ENCODE peak calls at places on chromosomes 5 and 9, in ten cellular contexts. Q is iris pigment epithelial cell; X is activated T-cell treated with anti-CD3 and anti-CD28 coated beads, Interleukin-2, amount 50 U/mL, for 1 hour; B is NCI-H774; D is GM12892; J is effector memory CD4-positive, alpha-beta T cell; R is neural progenitor cell; I is ELF-1; F is CD4-positive, alpha-beta memory T cell; H is fibroblast of the aortic adventitia. A is an unnamed sample.

GRCh38 chr5:40367260-40367659 is 312.5 kb upstream of the PTGER4 start:
- DNase-seq in J (no peak), B (no peak), H (peak), R (no peak), Q (peak), X (no peak), F (peak), I (no peak), D (no peak), A (no peak)

GRCh38 chr9:130843049-130843908 is 8.2 kb downstream of the ABL1 start:
- DNase-seq in F (no peak), D (no peak), X (no peak), J (no peak), B (no peak), H (no peak), R (no peak), Q (no peak), I (no peak), A (no peak)

GRCh38 chr9:92332577-92333287 is 7.0 kb downstream of the CENPP start:
- DNase-seq in D (no peak), B (no peak), Q (peak), J (no peak), F (no peak), X (no peak), H (peak), R (no peak), I (no peak), A (no peak)

GRCh38 chr9:23117621-23118020 is 671.0 kb downstream of the DMRTA1 start:
- DNase-seq in J (no peak), D (no peak), R (no peak), B (no peak), Q (peak), F (no peak), H (peak), X (no peak), I (no peak), A (no peak)

GRCh38 chr5:75588666-75589065 is 22.6 kb upstream of the ANKDD1B start:
- DNase-seq in R (peak), I (no peak), Q (no peak), J (no peak), B (no peak), H (peak), D (no peak), F (no peak), X (no peak), A (no peak)

GRCh38 chr9:126860757-126861466 is 473 bp downstream of the ZBTB34 start:
- DNase-seq in B (no peak), I (peak), J (no peak), D (no peak), Q (peak), F (no peak), H (no peak), R (no peak), X (peak), A (no peak)

GRCh38 chr9:136650648-136651047 is 12.1 kb upstream of the EGFL7 start:
- DNase-seq in B (no peak), R (no peak), X (no peak), I (no peak), J (no peak), F (no peak), D (no peak), H (no peak), Q (no peak), A (no peak)

GRCh38 chr5:60399507-60399906 is 300.5 kb downstream of the DEPDC1B start:
- DNase-seq in F (no peak), R (no peak), B (no peak), Q (no peak), I (no peak), X (no peak), H (no peak), J (no peak), D (no peak), A (no peak)

GRCh38 chr5:51829691-51830090 is 446.4 kb downstream of the ISL1 start:
- DNase-seq in J (no peak), F (no peak), X (no peak), I (no peak), B (no peak), D (no peak), R (no peak), H (no peak), Q (no peak), A (no peak)

GRCh38 chr5:173020154-173020581 is 36.0 kb upstream of the CREBRF start:
- DNase-seq in F (no peak), J (no peak), Q (no peak), B (no peak), D (no peak), H (peak), X (no peak), R (no peak), I (no peak), A (no peak)

GRCh38 chr5:36724429-36725332 is 118.3 kb downstream of the SLC1A3 start:
- DNase-seq in J (no peak), Q (no peak), R (no peak), D (peak), F (peak), X (peak), H (no peak), B (no peak), I (peak), A (no peak)

GRCh38 chr5:33761139-33761538 is 130.7 kb downstream of the ADAMTS12 start:
- DNase-seq in H (no peak), F (no peak), R (peak), I (peak), D (no peak), B (no peak), X (no peak), Q (peak), J (no peak), A (no peak)

GRCh38 chr5:81768960-81769452 is 18.1 kb upstream of the SSBP2 start:
- DNase-seq in Q (peak), B (no peak), I (no peak), X (no peak), F (no peak), J (no peak), D (no peak), R (no peak), H (peak), A (no peak)

GRCh38 chr5:62296998-62297397 is 9.0 kb upstream of the KIF2A start:
- DNase-seq in B (no peak), H (no peak), X (no peak), Q (no peak), D (no peak), I (no peak), F (no peak), R (no peak), J (no peak), A (no peak)

GRCh38 chr9:70404261-70404660 is 10.2 kb downstream of the KLF9 start:
- DNase-seq in J (no peak), I (no peak), H (no peak), R (no peak), B (no peak), X (no peak), D (no peak), Q (no peak), F (no peak), A (no peak)

A was measured in activated gamma-delta T cell.